ENCODE peak calls at places on chromosomes 16 and 17, in seven cellular contexts. Q is activated CD4-positive, alpha-beta T cell treated with anti-CD3 and anti-CD28 coated beads, Interleukin-2, amount 10 ng/mL, durations not matched to agents 7 days and 5 days; D is SK-N-DZ; J is amniotic stem cell; S is effector CD4-positive, alpha-beta T cell; U is AG04449; W is GM23338. P is an unnamed sample.

GRCh38 chr16:51153275-51153991 is 2.4 kb upstream of the SALL1 start:
- DNase-seq in Q (no peak), D (no peak), J (no peak), S (no peak), U (no peak), W (peak; percentile 62), P (no peak)

GRCh38 chr17:63193827-63194226 is 227.8 kb downstream of the TANC2 start:
- DNase-seq in Q (no peak), D (no peak), J (no peak), S (no peak), U (no peak), W (no peak), P (no peak)

GRCh38 chr16:7318661-7319060 is 14.0 kb upstream of the RBFOX1 start:
- DNase-seq in Q (no peak), D (no peak), J (no peak), S (no peak), U (no peak), W (no peak), P (no peak)

GRCh38 chr17:63991611-63992010 is 6.5 kb upstream of the PRR29 start:
- DNase-seq in Q (no peak), D (no peak), J (no peak), S (no peak), U (no peak), W (no peak), P (no peak)

GRCh38 chr17:54153423-54153822 is 330.7 kb downstream of the KIF2B start:
- DNase-seq in Q (no peak), D (no peak), J (no peak), S (no peak), U (no peak), W (no peak), P (no peak)

GRCh38 chr17:39732586-39732985 is 2.3 kb upstream of the MIEN1 start:
- DNase-seq in Q (no peak), D (no peak), J (no peak), S (no peak), U (no peak), W (no peak), P (no peak)

GRCh38 chr17:32586666-32587065 is 99.9 kb downstream of the CDK5R1 start:
- DNase-seq in Q (no peak), D (no peak), J (no peak), S (no peak), U (no peak), W (no peak), P (no peak)

GRCh38 chr17:51121620-51122472 is 1.2 kb upstream of the SPAG9 start:
- DNase-seq in Q (peak; percentile 61), D (peak; percentile 57), J (peak; percentile 94), S (peak; percentile 60), U (peak; percentile 82), W (peak; percentile 82), P (peak; percentile 91)